ENCODE peak calls at places on chromosomes 16 and 17, in seven cellular contexts. E is lower leg skin, I is left ventricle myocardium inferior, Z is endothelial cell, B is GM06990, G is GM23338, V is cardiac fibroblast. A is an unnamed sample.

GRCh38 chr16:21283521-21284289 is 5.6 kb upstream of the CRYM start:
- DNase-seq in E (no peak), I (peak), Z (peak), B (peak), G (peak), V (peak), A (peak)

GRCh38 chr17:43830510-43831145 is 2.3 kb downstream of the MPP3 start:
- DNase-seq in E (no peak), I (no peak), Z (no peak), B (no peak), G (no peak), V (no peak), A (no peak)

GRCh38 chr17:63516910-63517824 is 6.0 kb upstream of the KCNH6 start:
- DNase-seq in E (no peak), I (no peak), Z (no peak), B (no peak), G (no peak), V (peak), A (no peak)

GRCh38 chr16:67674851-67675578 is 8.4 kb downstream of the C16orf86 start:
- DNase-seq in E (no peak), I (no peak), Z (no peak), B (no peak), G (no peak), V (no peak), A (no peak)

GRCh38 chr17:72590382-72590781 is 469.6 kb downstream of the SOX9 start:
- DNase-seq in E (no peak), I (no peak), Z (no peak), B (no peak), G (no peak), V (peak), A (no peak)

GRCh38 chr17:9958586-9959281 is 53.7 kb upstream of the RCVRN start:
- DNase-seq in E (no peak), I (no peak), Z (no peak), B (no peak), G (peak), V (no peak), A (no peak)

GRCh38 chr17:82278786-82279379 is 5.4 kb upstream of the CSNK1D start:
- DNase-seq in E (no peak), I (no peak), Z (no peak), B (no peak), G (no peak), V (no peak), A (no peak)

GRCh38 chr17:49316889-49317288 is 45.2 kb downstream of the ZNF652 start:
- DNase-seq in E (no peak), I (no peak), Z (no peak), B (no peak), G (no peak), V (no peak), A (no peak)

GRCh38 chr16:59543641-59544040 is 809.5 kb upstream of the GOT2 start:
- DNase-seq in E (no peak), I (no peak), Z (no peak), B (no peak), G (no peak), V (peak), A (no peak)

GRCh38 chr16:79601092-79601977 is 798 bp upstream of the MAF start:
- DNase-seq in E (peak), I (peak), Z (peak), B (peak), G (peak), V (peak), A (peak)

GRCh38 chr16:1732071-1732470 is 26.1 kb downstream of the MAPK8IP3 start:
- DNase-seq in E (no peak), I (no peak), Z (no peak), B (no peak), G (no peak), V (no peak), A (no peak)

GRCh38 chr17:8068736-8069586 is 18.6 kb downstream of the ALOX12B start:
- DNase-seq in E (peak), I (peak), Z (no peak), B (no peak), G (no peak), V (no peak), A (no peak)

GRCh38 chr16:67886387-67886786 is 1.7 kb downstream of the NRN1L start:
- DNase-seq in E (no peak), I (no peak), Z (no peak), B (no peak), G (peak), V (no peak), A (no peak)

DNA sequence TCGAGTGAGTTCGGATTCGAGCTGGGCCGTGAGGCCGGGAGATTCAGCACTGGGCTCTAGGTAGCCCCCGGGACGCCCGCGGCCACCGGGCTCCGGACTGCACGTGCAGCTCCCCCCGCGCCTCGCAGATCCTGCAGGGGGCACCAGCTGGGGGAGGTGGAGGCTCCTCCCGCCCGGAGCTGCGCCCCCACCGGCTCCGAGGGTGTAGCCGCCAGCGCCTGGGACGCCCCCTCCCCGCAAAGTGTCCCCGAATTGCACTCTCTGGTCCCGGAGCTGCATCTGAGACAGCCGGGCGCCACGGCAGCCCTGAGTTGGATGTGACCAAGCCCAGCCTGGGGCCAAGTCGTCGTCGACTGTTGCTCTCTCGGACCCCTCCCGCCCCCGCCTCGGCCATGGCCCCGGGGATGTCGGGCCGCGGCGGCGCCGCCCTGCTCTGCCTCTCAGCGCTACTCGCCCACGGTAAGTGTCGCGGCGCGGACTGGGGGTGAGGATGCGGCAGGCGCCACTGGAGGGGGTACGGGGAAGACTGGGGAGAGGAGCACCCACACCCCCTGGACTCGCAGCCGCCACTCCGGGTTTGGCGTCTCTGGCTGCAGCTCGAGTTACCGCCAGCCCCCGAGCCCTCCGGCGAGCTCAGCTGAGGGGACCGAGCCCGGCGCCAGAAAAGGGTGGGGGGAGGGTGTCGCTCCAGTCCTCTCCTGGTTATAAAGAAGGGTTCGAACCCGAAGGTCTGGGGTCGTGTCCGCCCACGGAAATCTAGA is 1.5 kb downstream of the TMEM132E start:
- DNase-seq in E (no peak), I (no peak), Z (peak), B (no peak), G (peak), V (no peak), A (no peak)
- TF ChIP-seq CTCF in E (no peak), I (no peak), Z (no peak), B (no peak), G (no peak), V (no peak), A (no peak)

GRCh38 chr16:86322840-86323239 is 187.5 kb upstream of the FOXF1 start:
- DNase-seq in E (no peak), I (no peak), Z (no peak), B (no peak), G (no peak), V (no peak), A (no peak)
- TF ChIP-seq CTCF in E (no peak), I (no peak), Z (no peak), B (no peak), G (no peak), V (no peak), A (no peak)

GRCh38 chr16:73172621-73173312 is 124.8 kb upstream of the ZFHX3 start:
- DNase-seq in E (peak), I (peak), Z (no peak), B (no peak), G (peak), V (peak), A (no peak)
- TF ChIP-seq CTCF in E (no peak), I (peak), Z (peak), B (no peak), G (peak), V (peak), A (no peak)

DNA sequence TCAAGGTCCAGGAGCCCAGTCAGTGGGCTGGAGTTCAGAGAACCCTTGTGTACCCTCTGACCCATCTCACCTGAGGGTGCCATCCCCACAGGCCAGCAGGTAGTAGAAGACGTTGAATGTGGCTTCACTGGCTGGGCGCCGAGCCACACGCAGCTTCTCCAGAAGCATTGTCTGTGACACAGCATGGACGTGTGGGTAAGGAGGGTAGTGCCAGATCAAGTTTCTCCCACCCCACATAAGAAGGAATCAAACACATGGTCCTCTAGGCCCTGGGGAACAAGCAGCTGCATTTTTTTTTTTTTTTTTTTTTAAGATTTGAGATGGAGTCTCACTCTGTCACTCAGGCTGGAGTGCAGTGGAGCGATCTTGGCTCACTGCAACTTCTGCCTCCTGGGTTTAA is 60.9 kb downstream of the MYO18A start:
- DNase-seq in E (no peak), I (no peak), Z (no peak), B (no peak), G (no peak), V (no peak), A (no peak)
- TF ChIP-seq CTCF in E (no peak), I (no peak), Z (no peak), B (no peak), G (no peak), V (no peak), A (no peak)

A was measured in activated B cell treated with CpG ODN at 0.5 μM for 24 hours.